ENCODE peak calls at places on chromosome 21, in four cellular contexts. E, X, B and C are unnamed samples.

GRCh38 chr21:32083175-32083574 is 195.7 kb downstream of the MIS18A start:
- DNase-seq in E (no peak), X (no peak), B (no peak), C (no peak)

GRCh38 chr21:45579383-45580180 is 37.3 kb upstream of the SLC19A1 start:
- DNase-seq in E (no peak), X (no peak), B (peak; percentile 61), C (no peak)

GRCh38 chr21:26097475-26097874 is 73.1 kb downstream of the APP start:
- DNase-seq in E (no peak), X (no peak), B (no peak), C (no peak)

GRCh38 chr21:45970674-45971486 is 10.7 kb upstream of the COL6A1 start:
- DNase-seq in E (no peak), X (no peak), B (peak; percentile 88), C (no peak)

GRCh38 chr21:39730418-39731107 is 14.4 kb upstream of the IGSF5 start:
- DNase-seq in E (no peak), X (no peak), B (no peak), C (no peak)

GRCh38 chr21:44924611-44925010 is 3.9 kb upstream of the ITGB2 start:
- DNase-seq in E (no peak), X (no peak), B (no peak), C (no peak)

GRCh38 chr21:30434033-30434631 is 4.1 kb downstream of the KRTAP13-4 start:
- DNase-seq in E (peak; percentile 10), X (no peak), B (no peak), C (no peak)

GRCh38 chr21:27536319-27536718 is 569.4 kb upstream of the ADAMTS5 start:
- DNase-seq in E (no peak), X (no peak), B (no peak), C (no peak)

GRCh38 chr21:31397939-31398338 is 53.9 kb upstream of the TIAM1 start:
- DNase-seq in E (no peak), X (no peak), B (no peak), C (no peak)

GRCh38 chr21:25107708-25108107 is 499.6 kb downstream of the MRPL39 start:
- DNase-seq in E (no peak), X (no peak), B (no peak), C (no peak)

GRCh38 chr21:14535702-14536101 is 10.4 kb downstream of the SAMSN1 start:
- DNase-seq in E (no peak), X (no peak), B (no peak), C (no peak)

GRCh38 chr21:31898898-31899630 is 26.2 kb downstream of the HUNK start:
- DNase-seq in E (no peak), X (no peak), B (no peak), C (no peak)

GRCh38 chr21:28763809-28764418 is 228.8 kb downstream of the LTN1 start:
- DNase-seq in E (no peak), X (no peak), B (no peak), C (no peak)

GRCh38 chr21:37546949-37547614 is 180.5 kb downstream of the DYRK1A start:
- DNase-seq in E (no peak), X (no peak), B (peak; percentile 66), C (no peak)

GRCh38 chr21:46226920-46227599 is 1.5 kb downstream of the LSS start:
- DNase-seq in E (peak; percentile 41), X (no peak), B (peak; percentile 59), C (no peak)

GRCh38 chr21:46472246-46472645 is 13.6 kb downstream of the DIP2A start:
- DNase-seq in E (no peak), X (no peak), B (no peak), C (no peak)

GRCh38 chr21:17613242-17613676 is 558 bp upstream of the BTG3 start:
- DNase-seq in E (peak; percentile 21), X (peak; percentile 17), B (peak; percentile 88), C (no peak)

GRCh38 chr21:24514081-24514733 is 1093.1 kb downstream of the MRPL39 start:
- DNase-seq in E (no peak), X (no peak), B (no peak), C (no peak)

GRCh38 chr21:46294647-46295176 is 8.6 kb downstream of the YBEY start:
- DNase-seq in E (no peak), X (no peak), B (no peak), C (no peak)

GRCh38 chr21:45234127-45234526 is 53.6 kb downstream of the POFUT2 start:
- DNase-seq in E (no peak), X (no peak), B (no peak), C (no peak)

DNA sequence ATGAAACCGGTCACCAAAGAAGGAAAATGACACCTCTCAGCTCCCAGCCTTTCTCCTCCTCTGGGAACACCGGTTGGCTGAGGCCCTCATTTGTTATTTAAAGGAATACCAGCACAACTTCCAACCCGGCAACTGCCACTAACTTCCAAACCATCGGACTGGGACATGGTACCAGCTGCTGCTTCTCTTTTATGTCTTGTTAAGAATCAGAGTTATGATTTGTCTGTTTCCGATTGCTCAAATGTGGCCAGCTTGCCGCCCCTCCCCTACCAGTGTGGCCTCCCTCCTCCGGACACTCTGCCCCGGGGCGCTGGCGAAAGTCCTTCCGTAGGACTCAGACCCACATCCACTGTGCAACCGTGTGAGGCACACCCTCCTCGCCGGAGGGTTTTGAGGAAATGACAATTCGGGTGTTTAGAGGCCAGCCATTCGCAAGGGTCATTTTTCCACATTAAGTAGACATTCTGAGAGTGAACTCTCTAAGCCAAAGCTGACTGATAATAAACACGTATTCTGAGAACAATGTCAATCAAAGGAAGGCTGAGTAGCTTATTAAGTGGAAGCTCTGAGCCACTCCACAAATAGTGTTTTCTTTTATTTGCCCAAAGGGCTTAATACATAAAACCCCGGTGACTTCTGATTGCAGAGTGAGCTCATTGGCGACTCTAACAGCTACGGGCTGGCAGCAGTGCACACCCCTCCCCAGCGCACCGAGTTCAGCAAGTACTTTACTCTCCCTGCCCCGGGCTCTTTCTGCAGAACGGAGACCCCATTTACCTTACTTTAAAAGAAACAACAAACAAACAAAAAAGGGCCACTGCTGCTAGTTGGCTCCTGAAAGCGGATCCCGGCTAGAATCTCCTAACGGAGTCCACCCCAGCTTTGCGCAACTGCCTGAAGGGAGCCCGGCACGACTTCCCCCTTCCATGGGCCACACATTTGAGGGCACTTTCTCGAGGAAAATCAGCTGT is 5.4 kb downstream of the RIPK4 start:
- DNase-seq in E (peak; percentile 72), X (peak; percentile 26), B (peak; percentile 75), C (no peak)
- H3K4me3 ChIP-seq in E (peak overlapping the region; percentile 9), X (no peak overlapping the region), B (no peak overlapping the region), C (peak overlapping the region; percentile 65)

GRCh38 chr21:41369105-41369914 is 7.5 kb downstream of the MX2 start:
- DNase-seq in E (no peak), X (no peak), B (peak; percentile 69), C (no peak)
- TF ChIP-seq POLR2A in E (no peak), X (no peak), B (no peak), C (no peak)

GRCh38 chr21:34926784-34927548 is 122.1 kb downstream of the RUNX1 start:
- DNase-seq in E (no peak), X (no peak), B (no peak), C (no peak)
- H3K4me1 ChIP-seq in E (no peaks in the 10 kb centered on the region), X (peaks cover 9% of the 10 kb centered on the region), B (no peaks in the 10 kb centered on the region), C (no peaks in the 10 kb centered on the region)

DNA sequence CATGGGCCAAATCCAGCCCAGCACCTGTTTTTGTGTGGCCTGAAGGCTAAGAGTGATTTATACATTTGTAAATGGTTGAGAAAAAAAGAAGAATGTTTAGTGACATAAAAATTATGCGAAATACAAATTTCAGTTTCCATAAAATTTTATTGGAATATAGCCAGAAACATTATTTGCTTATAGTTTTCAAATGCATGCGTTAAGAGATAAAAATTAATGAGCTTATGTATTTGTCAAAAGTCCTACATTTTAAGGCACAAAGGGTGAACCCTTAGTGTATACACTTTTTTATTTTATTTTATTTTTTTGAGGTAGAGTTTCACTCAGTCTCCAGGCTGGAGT is 2.1 kb downstream of the MORC3 start:
- DNase-seq in E (no peak), X (no peak), B (no peak), C (no peak)
- H3K4me3 ChIP-seq in E (no peak overlapping the region), X (peak overlapping the region; percentile 91), B (peak overlapping the region; percentile 79), C (peak overlapping the region; percentile 95)

GRCh38 chr21:34072145-34073031 is 990 bp upstream of the MRPS6 start:
- DNase-seq in E (peak; percentile 24), X (peak; percentile 14), B (peak; percentile 79), C (no peak)

GRCh38 chr21:34074283-34075098 is 1.1 kb downstream of the MRPS6 start:
- DNase-seq in E (no peak), X (no peak), B (no peak), C (no peak)

GRCh38 chr21:34071683-34072082 is 1.7 kb upstream of the MRPS6 start:
- DNase-seq in E (no peak), X (no peak), B (no peak), C (no peak)

GRCh38 chr21:34073749-34074282 is 438 bp downstream of the MRPS6 start:
- DNase-seq in E (peak; percentile 13), X (no peak), B (peak; percentile 64), C (no peak)

GRCh38 chr21:34073032-34073748 is at the start of the genes MRPS6 and SLC5A3:
- DNase-seq in E (peak; percentile 79), X (peak; percentile 57), B (peak; percentile 91), C (peak; percentile 14)
- TF ChIP-seq POLR2A in E (peak; percentile 88), X (peak; percentile 86), B (peak; percentile 72), C (no peak)

DNA sequence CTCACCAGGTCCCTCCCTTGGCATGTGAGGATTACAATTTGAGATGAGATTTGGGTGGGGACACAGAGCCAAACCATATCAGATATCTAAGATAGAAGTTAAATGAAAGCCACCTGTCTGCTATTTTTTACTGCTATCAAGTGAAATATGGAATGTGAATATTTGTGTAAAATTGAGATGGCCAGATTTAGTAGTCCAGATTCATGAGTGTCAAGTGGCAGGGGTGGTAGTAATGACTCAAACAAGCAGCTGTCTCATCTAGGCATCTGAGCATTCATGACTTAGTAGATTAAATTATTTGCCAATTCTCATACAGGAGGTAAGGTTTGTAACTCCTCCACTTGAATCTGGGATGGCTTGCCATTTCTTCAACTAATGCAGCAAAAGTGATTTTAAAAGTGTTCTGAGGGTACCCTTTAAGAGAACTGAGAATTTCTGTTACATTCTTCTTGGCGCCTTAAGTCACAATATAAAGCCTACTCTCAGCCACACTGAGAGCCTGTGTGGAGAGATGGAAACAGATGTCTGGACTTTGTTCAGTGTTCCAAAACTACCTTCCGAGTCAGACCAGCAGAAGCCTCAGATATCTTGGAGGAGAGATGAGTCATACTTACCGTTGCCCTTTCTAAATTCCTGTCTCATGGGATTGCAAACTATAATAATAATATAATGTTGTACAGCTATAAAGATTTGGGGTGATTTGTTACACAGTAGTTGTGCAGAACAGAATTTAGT is 1065.6 kb upstream of the TMPRSS15 start:
- DNase-seq in E (no peak), X (no peak), B (no peak), C (no peak)
- H3K4me1 ChIP-seq in E (no peaks in the 10 kb centered on the region), X (no peaks in the 10 kb centered on the region), B (no peaks in the 10 kb centered on the region), C (no peaks in the 10 kb centered on the region)

DNA sequence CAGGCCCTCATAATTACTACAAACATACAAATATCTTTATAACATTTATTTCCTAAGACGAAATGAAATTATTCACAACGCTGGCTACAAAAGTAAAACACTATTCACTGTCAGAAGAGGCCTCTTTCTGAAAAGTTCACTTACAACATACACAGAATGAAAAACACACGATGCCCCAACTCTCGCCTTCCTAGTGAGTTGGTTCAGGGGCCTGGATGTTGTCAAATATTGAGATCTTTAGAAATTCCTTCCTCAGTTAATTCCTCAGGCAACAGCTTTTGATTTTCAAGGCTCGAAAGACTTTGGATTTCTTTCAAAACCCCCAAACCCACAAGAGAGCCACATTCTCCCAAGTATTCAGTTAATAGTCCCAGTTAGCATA is 14.2 kb upstream of the KCNE1 start:
- DNase-seq in E (no peak), X (no peak), B (no peak), C (no peak)
- H3K4me3 ChIP-seq in E (peak overlapping the region; percentile 22), X (peak overlapping the region; percentile 43), B (peak overlapping the region; percentile 35), C (peak overlapping the region; percentile 41)